ENCODE peak calls at places on chromosomes 12 and 14, in ten cellular contexts. M is GM19239; E is K562; V is stimulated activated CD4-positive, alpha-beta T cell treated with anti-CD3 and anti-CD28 coated beads, Interleukin-4, amount 100 ng/mL, for 4 hours; A is activated CD8-positive, alpha-beta memory T cell treated with anti-CD3 and anti-CD28 coated beads for 24 hours; Q is NCI-H1105 treated with DMSO at 0.1 percent for 48 hours; N is GM20000; S is activated naive CD4-positive, alpha-beta T cell treated with Interleukin-2 at 50 U/mL for 16 hours; U is BJ; J is lower leg skin. C is an unnamed sample.

GRCh38 chr12:82942963-82943362 is 256.3 kb downstream of the TMTC2 start:
- DNase-seq in M (no peak), E (no peak), V (no peak), A (no peak), Q (no peak), N (no peak), S (no peak), U (no peak), J (no peak), C (no peak)

GRCh38 chr14:70718383-70719123 is 76.8 kb downstream of the TTC9 start:
- DNase-seq in M (no peak), E (no peak), V (no peak), A (no peak), Q (no peak), N (no peak), S (no peak), U (no peak), J (no peak), C (no peak)

GRCh38 chr12:47094804-47095203 is 15.0 kb upstream of the AMIGO2 start:
- DNase-seq in M (no peak), E (no peak), V (no peak), A (no peak), Q (no peak), N (no peak), S (no peak), U (no peak), J (no peak), C (no peak)

GRCh38 chr12:95102916-95103671 is 29.7 kb upstream of the NR2C1 start:
- DNase-seq in M (peak), E (no peak), V (peak), A (no peak), Q (peak), N (peak), S (peak), U (no peak), J (no peak), C (peak)

GRCh38 chr12:65217127-65217526 is 47.7 kb downstream of the LEMD3 start:
- DNase-seq in M (no peak), E (no peak), V (no peak), A (no peak), Q (peak), N (no peak), S (no peak), U (no peak), J (no peak), C (no peak)

GRCh38 chr14:74888164-74889158 is 6.7 kb downstream of the DLST start:
- DNase-seq in M (no peak), E (peak), V (no peak), A (no peak), Q (no peak), N (no peak), S (no peak), U (no peak), J (no peak), C (no peak)

GRCh38 chr14:95918466-95918865 is 41.8 kb downstream of the TUNAR start:
- DNase-seq in M (no peak), E (no peak), V (no peak), A (no peak), Q (peak), N (no peak), S (no peak), U (no peak), J (no peak), C (no peak)

GRCh38 chr12:7837366-7837765 is 35.3 kb downstream of the SLC2A14 start:
- DNase-seq in M (no peak), E (no peak), V (no peak), A (no peak), Q (no peak), N (no peak), S (no peak), U (no peak), J (no peak), C (no peak)

GRCh38 chr12:107522692-107523477 is 162.7 kb upstream of the PWP1 start:
- DNase-seq in M (no peak), E (peak), V (no peak), A (peak), Q (peak), N (no peak), S (no peak), U (no peak), J (peak), C (no peak)

GRCh38 chr14:102461490-102462317 is 47.9 kb downstream of the ANKRD9 start:
- DNase-seq in M (no peak), E (no peak), V (no peak), A (no peak), Q (no peak), N (no peak), S (no peak), U (no peak), J (no peak), C (peak)

GRCh38 chr14:68807148-68807600 is 14.3 kb upstream of the ZFP36L1 start:
- DNase-seq in M (no peak), E (no peak), V (no peak), A (peak), Q (no peak), N (peak), S (no peak), U (no peak), J (peak), C (peak)

GRCh38 chr12:120514002-120514401 is 15.0 kb downstream of the COQ5 start:
- DNase-seq in M (no peak), E (no peak), V (no peak), A (no peak), Q (no peak), N (no peak), S (no peak), U (no peak), J (no peak), C (no peak)

GRCh38 chr14:51210594-51210993 is 29.5 kb upstream of the TMX1 start:
- DNase-seq in M (no peak), E (no peak), V (no peak), A (no peak), Q (peak), N (no peak), S (no peak), U (no peak), J (no peak), C (peak)

GRCh38 chr12:131380220-131380957 is 330.5 kb upstream of the SFSWAP start:
- DNase-seq in M (no peak), E (no peak), V (no peak), A (no peak), Q (no peak), N (no peak), S (no peak), U (no peak), J (peak), C (no peak)

GRCh38 chr14:24085215-24085614 is 8.9 kb upstream of the PCK2 start:
- DNase-seq in M (no peak), E (no peak), V (no peak), A (no peak), Q (no peak), N (no peak), S (no peak), U (no peak), J (no peak), C (no peak)

GRCh38 chr12:98424726-98425401 is 90.5 kb upstream of the TMPO start:
- DNase-seq in M (no peak), E (peak), V (peak), A (peak), Q (peak), N (peak), S (peak), U (peak), J (no peak), C (peak)

GRCh38 chr12:23670684-23671083 is 278.8 kb downstream of the SOX5 start:
- DNase-seq in M (no peak), E (no peak), V (no peak), A (no peak), Q (no peak), N (no peak), S (no peak), U (no peak), J (no peak), C (no peak)